ENCODE peak calls at places on chromosomes 1 and 21, in six cellular contexts. One of them, this sample, is unnamed.

GRCh38 chr1:231844986-231845502 is 218.5 kb downstream of the DISC1 start:
- DNase-seq in GM12891: no peak
- DNase-seq in heart left ventricle: no peak
- DNase-seq in IMR-90: peak
- DNase-seq in ovary: no peak
- DNase-seq in A549: no peak
- DNase-seq in this sample: no peak

GRCh38 chr1:86522230-86522629 is 24.6 kb upstream of the CLCA4 start:
- DNase-seq in GM12891: no peak
- DNase-seq in A549: no peak
- DNase-seq in IMR-90: no peak
- DNase-seq in heart left ventricle: no peak
- DNase-seq in ovary: no peak
- DNase-seq in this sample: no peak

GRCh38 chr1:192756847-192757246 is 52.0 kb upstream of the RGS2 start:
- DNase-seq in ovary: no peak
- DNase-seq in heart left ventricle: no peak
- DNase-seq in GM12891: no peak
- DNase-seq in IMR-90: no peak
- DNase-seq in A549: no peak
- DNase-seq in this sample: no peak

GRCh38 chr1:19647643-19648042 is 3.5 kb downstream of the NBL1 start:
- DNase-seq in ovary: peak
- DNase-seq in IMR-90: no peak
- DNase-seq in A549: no peak
- DNase-seq in GM12891: no peak
- DNase-seq in heart left ventricle: no peak
- DNase-seq in this sample: no peak

GRCh38 chr1:52904590-52905375 is 16.8 kb downstream of the ECHDC2 start:
- DNase-seq in ovary: no peak
- DNase-seq in A549: peak
- DNase-seq in heart left ventricle: peak
- DNase-seq in GM12891: peak
- DNase-seq in IMR-90: no peak
- DNase-seq in this sample: no peak

GRCh38 chr1:192807968-192808587 is 761 bp upstream of the RGS2 start:
- DNase-seq in IMR-90: peak
- DNase-seq in ovary: no peak
- DNase-seq in heart left ventricle: no peak
- DNase-seq in GM12891: no peak
- DNase-seq in A549: peak
- DNase-seq in this sample: no peak

GRCh38 chr21:25838809-25839208 is 104.0 kb downstream of the GABPA start:
- DNase-seq in GM12891: no peak
- DNase-seq in IMR-90: peak
- DNase-seq in heart left ventricle: no peak
- DNase-seq in A549: no peak
- DNase-seq in ovary: no peak
- DNase-seq in this sample: no peak

GRCh38 chr21:45537111-45537745 is 5.0 kb downstream of the SLC19A1 start:
- DNase-seq in IMR-90: no peak
- DNase-seq in ovary: peak
- DNase-seq in GM12891: no peak
- DNase-seq in A549: no peak
- DNase-seq in heart left ventricle: peak
- DNase-seq in this sample: peak

GRCh38 chr1:88916883-88917282 is 25.5 kb upstream of the GTF2B start:
- DNase-seq in ovary: no peak
- DNase-seq in GM12891: no peak
- DNase-seq in IMR-90: no peak
- DNase-seq in heart left ventricle: no peak
- DNase-seq in A549: no peak
- DNase-seq in this sample: no peak

GRCh38 chr1:202860744-202861419 is 28.1 kb downstream of the RABIF start:
- DNase-seq in GM12891: peak
- DNase-seq in IMR-90: peak
- DNase-seq in A549: peak
- DNase-seq in ovary: no peak
- DNase-seq in heart left ventricle: peak
- DNase-seq in this sample: no peak

GRCh38 chr1:85137660-85138059 is 63.2 kb downstream of the SYDE2 start:
- DNase-seq in IMR-90: no peak
- DNase-seq in heart left ventricle: peak
- DNase-seq in ovary: no peak
- DNase-seq in GM12891: no peak
- DNase-seq in A549: peak
- DNase-seq in this sample: no peak

GRCh38 chr21:33265664-33266049 is 510 bp upstream of the IL10RB start:
- DNase-seq in ovary: no peak
- DNase-seq in A549: no peak
- DNase-seq in IMR-90: peak
- DNase-seq in GM12891: no peak
- DNase-seq in heart left ventricle: peak
- DNase-seq in this sample: peak

GRCh38 chr1:97796716-97797115 is 124.1 kb downstream of the DPYD start:
- DNase-seq in GM12891: no peak
- DNase-seq in A549: no peak
- DNase-seq in IMR-90: peak
- DNase-seq in ovary: no peak
- DNase-seq in heart left ventricle: no peak
- DNase-seq in this sample: no peak

GRCh38 chr1:34320081-34320480 is 143.4 kb downstream of the C1orf94 start:
- DNase-seq in GM12891: no peak
- DNase-seq in A549: no peak
- DNase-seq in heart left ventricle: no peak
- DNase-seq in ovary: no peak
- DNase-seq in IMR-90: no peak
- DNase-seq in this sample: no peak

GRCh38 chr1:245356891-245357585 is 202.3 kb downstream of the KIF26B start:
- DNase-seq in heart left ventricle: no peak
- DNase-seq in GM12891: no peak
- DNase-seq in IMR-90: no peak
- DNase-seq in ovary: no peak
- DNase-seq in A549: no peak
- DNase-seq in this sample: no peak

GRCh38 chr1:197912739-197913494 is 4.3 kb upstream of the LHX9 start:
- DNase-seq in heart left ventricle: no peak
- DNase-seq in GM12891: no peak
- DNase-seq in IMR-90: no peak
- DNase-seq in A549: no peak
- DNase-seq in ovary: no peak
- DNase-seq in this sample: no peak

GRCh38 chr1:182890927-182891610 is 51.9 kb downstream of the DHX9 start:
- DNase-seq in GM12891: no peak
- DNase-seq in ovary: no peak
- DNase-seq in heart left ventricle: no peak
- DNase-seq in IMR-90: no peak
- DNase-seq in A549: no peak
- DNase-seq in this sample: no peak

GRCh38 chr1:243409284-243409683 is 153.4 kb downstream of the SDCCAG8 start:
- DNase-seq in IMR-90: no peak
- DNase-seq in ovary: no peak
- DNase-seq in heart left ventricle: no peak
- DNase-seq in GM12891: no peak
- DNase-seq in A549: peak
- DNase-seq in this sample: no peak

GRCh38 chr1:84847253-84848247 is 45.5 kb downstream of the LPAR3 start:
- DNase-seq in IMR-90: peak
- DNase-seq in heart left ventricle: peak
- DNase-seq in GM12891: no peak
- DNase-seq in A549: no peak
- DNase-seq in ovary: peak
- DNase-seq in this sample: peak

GRCh38 chr1:31752952-31753351 is 11.2 kb downstream of the ADGRB2 start:
- DNase-seq in ovary: no peak
- DNase-seq in heart left ventricle: no peak
- DNase-seq in GM12891: no peak
- DNase-seq in IMR-90: no peak
- DNase-seq in A549: no peak
- DNase-seq in this sample: no peak

GRCh38 chr21:29072873-29073221 is 601 bp downstream of the CCT8 start:
- DNase-seq in IMR-90: peak
- DNase-seq in A549: no peak
- DNase-seq in heart left ventricle: no peak
- DNase-seq in ovary: no peak
- DNase-seq in GM12891: no peak
- DNase-seq in this sample: no peak

GRCh38 chr1:112263464-112263863 is 132.6 kb upstream of the CTTNBP2NL start:
- DNase-seq in heart left ventricle: no peak
- DNase-seq in GM12891: no peak
- DNase-seq in ovary: no peak
- DNase-seq in IMR-90: peak
- DNase-seq in A549: no peak
- DNase-seq in this sample: no peak

GRCh38 chr1:39129514-39129913 is 75.0 kb upstream of the MACF1 start:
- DNase-seq in heart left ventricle: no peak
- DNase-seq in A549: no peak
- DNase-seq in IMR-90: peak
- DNase-seq in GM12891: no peak
- DNase-seq in ovary: no peak
- DNase-seq in this sample: no peak

GRCh38 chr1:113875714-113876113 is 4.2 kb upstream of the PTPN22 start:
- DNase-seq in ovary: no peak
- DNase-seq in heart left ventricle: no peak
- DNase-seq in A549: no peak
- DNase-seq in GM12891: no peak
- DNase-seq in IMR-90: no peak
- DNase-seq in this sample: no peak

GRCh38 chr1:100340494-100340893 is 11.8 kb upstream of the CDC14A start:
- DNase-seq in heart left ventricle: no peak
- DNase-seq in IMR-90: no peak
- DNase-seq in ovary: no peak
- DNase-seq in A549: no peak
- DNase-seq in GM12891: no peak
- DNase-seq in this sample: no peak

GRCh38 chr1:27031235-27032118 is 18.8 kb upstream of the TENT5B start:
- DNase-seq in GM12891: no peak
- DNase-seq in A549: no peak
- DNase-seq in heart left ventricle: peak
- DNase-seq in ovary: peak
- DNase-seq in IMR-90: peak
- DNase-seq in this sample: peak
- TF ChIP-seq POLR2A in GM12891: no peak
- TF ChIP-seq POLR2A in A549: no peak
- TF ChIP-seq POLR2A in heart left ventricle: no peak
- TF ChIP-seq POLR2A in ovary: no peak
- TF ChIP-seq POLR2A in IMR-90: no peak
- TF ChIP-seq POLR2A in this sample: no peak

GRCh38 chr1:116737020-116737854 is 17.0 kb upstream of the CD2 start:
- DNase-seq in A549: peak
- DNase-seq in GM12891: peak
- DNase-seq in IMR-90: peak
- DNase-seq in ovary: no peak
- DNase-seq in heart left ventricle: peak
- DNase-seq in this sample: no peak
- TF ChIP-seq POLR2A in A549: no peak
- TF ChIP-seq POLR2A in GM12891: no peak
- TF ChIP-seq POLR2A in IMR-90: no peak
- TF ChIP-seq POLR2A in ovary: no peak
- TF ChIP-seq POLR2A in heart left ventricle: no peak
- TF ChIP-seq POLR2A in this sample: no peak

DNA sequence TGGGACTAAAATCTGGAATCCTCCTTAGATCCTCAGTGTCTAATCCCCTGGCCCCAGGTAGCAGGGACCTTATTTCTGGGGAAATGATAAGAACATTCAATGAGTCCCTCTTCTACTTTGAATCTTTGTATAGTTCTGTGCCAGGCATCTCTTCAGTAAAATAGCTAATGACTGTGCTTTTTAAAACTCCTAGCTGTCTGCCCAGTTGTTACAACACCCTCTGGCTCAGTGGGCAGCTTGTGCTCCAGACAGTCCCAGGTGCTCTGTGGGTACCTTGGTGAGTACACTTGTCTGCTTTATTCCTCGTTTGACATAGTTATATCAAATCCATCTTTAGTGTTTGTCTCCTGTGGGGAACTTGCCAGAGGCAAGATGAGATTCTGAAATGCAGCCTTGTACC is 18.0 kb downstream of the TGFB2 start:
- DNase-seq in heart left ventricle: no peak
- DNase-seq in A549: no peak
- DNase-seq in IMR-90: no peak
- DNase-seq in ovary: no peak
- DNase-seq in GM12891: no peak
- DNase-seq in this sample: no peak
- TF ChIP-seq POLR2A in heart left ventricle: no peak
- TF ChIP-seq POLR2A in A549: no peak
- TF ChIP-seq POLR2A in IMR-90: no peak
- TF ChIP-seq POLR2A in ovary: no peak
- TF ChIP-seq POLR2A in GM12891: no peak
- TF ChIP-seq POLR2A in this sample: no peak

GRCh38 chr1:33256701-33257387 is 552 bp downstream of the ZNF362 start:
- DNase-seq in A549: peak
- DNase-seq in heart left ventricle: peak
- DNase-seq in IMR-90: peak
- DNase-seq in ovary: peak
- DNase-seq in GM12891: peak
- DNase-seq in this sample: no peak
- TF ChIP-seq POLR2A in A549: peak
- TF ChIP-seq POLR2A in heart left ventricle: no peak
- TF ChIP-seq POLR2A in IMR-90: no peak
- TF ChIP-seq POLR2A in ovary: no peak
- TF ChIP-seq POLR2A in GM12891: no peak
- TF ChIP-seq POLR2A in this sample: no peak

DNA sequence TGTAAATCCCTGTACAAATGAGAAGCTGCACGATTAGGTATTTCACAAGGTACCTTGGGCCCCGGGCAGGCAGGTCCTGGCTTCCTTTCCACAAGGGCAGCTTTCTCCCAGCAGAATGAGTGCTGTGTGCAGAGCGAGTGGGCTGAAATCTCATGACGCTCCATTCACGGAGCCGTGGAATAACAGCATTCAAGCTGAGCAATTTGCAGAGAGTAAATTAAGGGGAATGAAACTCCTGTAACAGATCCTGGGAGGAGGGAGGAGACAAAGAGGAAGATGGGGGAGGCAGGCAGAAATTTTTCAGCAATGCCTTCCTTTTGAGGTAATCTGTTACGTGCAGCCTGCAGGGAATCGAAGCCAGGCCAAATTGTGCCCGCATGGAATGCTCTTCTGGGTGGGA is 239.9 kb downstream of the TNR start:
- DNase-seq in GM12891: no peak
- DNase-seq in heart left ventricle: no peak
- DNase-seq in A549: no peak
- DNase-seq in ovary: no peak
- DNase-seq in IMR-90: no peak
- DNase-seq in this sample: no peak
- TF ChIP-seq POLR2A in GM12891: no peak
- TF ChIP-seq POLR2A in heart left ventricle: no peak
- TF ChIP-seq POLR2A in A549: no peak
- TF ChIP-seq POLR2A in ovary: no peak
- TF ChIP-seq POLR2A in IMR-90: no peak
- TF ChIP-seq POLR2A in this sample: no peak